ENCODE peak calls at places on chromosomes 7 and 10, in eight cellular contexts. One of them, this sample, is unnamed.
A peak's percentile ranks its signal among the peaks of the same experiment; 100 is the strongest.

GRCh38 chr10:1434912-1435692 is 302.2 kb downstream of the ADARB2 start:
- DNase-seq in lower lobe of right lung: no peak
- DNase-seq in IMR-90: no peak
- DNase-seq in PC-3: no peak
- DNase-seq in AG04450: no peak
- DNase-seq in sigmoid colon: no peak
- DNase-seq in HCT116: no peak
- DNase-seq in hepatocyte: no peak
- DNase-seq in this sample: no peak

GRCh38 chr7:105875505-105875904 is 894 bp downstream of the ATXN7L1 start:
- DNase-seq in lower lobe of right lung: no peak
- DNase-seq in IMR-90: no peak
- DNase-seq in PC-3: peak; percentile 53
- DNase-seq in AG04450: no peak
- DNase-seq in sigmoid colon: no peak
- DNase-seq in HCT116: no peak
- DNase-seq in hepatocyte: no peak
- DNase-seq in this sample: no peak

GRCh38 chr10:120108941-120109340 is 216.4 kb downstream of the SEC23IP start:
- DNase-seq in lower lobe of right lung: no peak
- DNase-seq in IMR-90: no peak
- DNase-seq in PC-3: no peak
- DNase-seq in AG04450: no peak
- DNase-seq in sigmoid colon: no peak
- DNase-seq in HCT116: no peak
- DNase-seq in hepatocyte: no peak
- DNase-seq in this sample: no peak

GRCh38 chr7:75953431-75953830 is 38.5 kb downstream of the POR start:
- DNase-seq in lower lobe of right lung: no peak
- DNase-seq in IMR-90: no peak
- DNase-seq in PC-3: no peak
- DNase-seq in AG04450: no peak
- DNase-seq in sigmoid colon: no peak
- DNase-seq in HCT116: no peak
- DNase-seq in hepatocyte: no peak
- DNase-seq in this sample: no peak

GRCh38 chr10:58704226-58705200 is 191.8 kb downstream of the BICC1 start:
- DNase-seq in lower lobe of right lung: no peak
- DNase-seq in IMR-90: peak; percentile 85
- DNase-seq in PC-3: peak; percentile 61
- DNase-seq in AG04450: no peak
- DNase-seq in sigmoid colon: no peak
- DNase-seq in HCT116: no peak
- DNase-seq in hepatocyte: no peak
- DNase-seq in this sample: no peak

GRCh38 chr10:79460687-79461086 is 15.3 kb upstream of the ZCCHC24 start:
- DNase-seq in lower lobe of right lung: no peak
- DNase-seq in IMR-90: no peak
- DNase-seq in PC-3: no peak
- DNase-seq in AG04450: no peak
- DNase-seq in sigmoid colon: no peak
- DNase-seq in HCT116: no peak
- DNase-seq in hepatocyte: no peak
- DNase-seq in this sample: no peak

GRCh38 chr7:129657363-129657762 is 45.8 kb downstream of the NRF1 start:
- DNase-seq in lower lobe of right lung: no peak
- DNase-seq in IMR-90: no peak
- DNase-seq in PC-3: peak; percentile 87
- DNase-seq in AG04450: no peak
- DNase-seq in sigmoid colon: no peak
- DNase-seq in HCT116: no peak
- DNase-seq in hepatocyte: no peak
- DNase-seq in this sample: no peak

GRCh38 chr7:134828361-134828760 is 48.9 kb downstream of the CALD1 start:
- DNase-seq in lower lobe of right lung: no peak
- DNase-seq in IMR-90: peak; percentile 51
- DNase-seq in PC-3: no peak
- DNase-seq in AG04450: no peak
- DNase-seq in sigmoid colon: no peak
- DNase-seq in HCT116: no peak
- DNase-seq in hepatocyte: no peak
- DNase-seq in this sample: no peak

GRCh38 chr7:85030893-85031292 is 156.0 kb downstream of the SEMA3D start:
- DNase-seq in lower lobe of right lung: no peak
- DNase-seq in IMR-90: peak; percentile 79
- DNase-seq in PC-3: peak; percentile 74
- DNase-seq in AG04450: peak; percentile 44
- DNase-seq in sigmoid colon: no peak
- DNase-seq in HCT116: peak; percentile 26
- DNase-seq in hepatocyte: peak; percentile 49
- DNase-seq in this sample: no peak

GRCh38 chr7:2309889-2310331 is 4.3 kb downstream of the SNX8 start:
- DNase-seq in lower lobe of right lung: no peak
- DNase-seq in IMR-90: peak; percentile 89
- DNase-seq in PC-3: peak; percentile 95
- DNase-seq in AG04450: peak; percentile 50
- DNase-seq in sigmoid colon: no peak
- DNase-seq in HCT116: peak; percentile 67
- DNase-seq in hepatocyte: peak; percentile 74
- DNase-seq in this sample: no peak

GRCh38 chr10:32160866-32161265 is 104.6 kb upstream of the KIF5B start:
- DNase-seq in lower lobe of right lung: no peak
- DNase-seq in IMR-90: no peak
- DNase-seq in PC-3: no peak
- DNase-seq in AG04450: no peak
- DNase-seq in sigmoid colon: no peak
- DNase-seq in HCT116: no peak
- DNase-seq in hepatocyte: no peak
- DNase-seq in this sample: no peak

GRCh38 chr7:74031403-74032190 is 3.6 kb downstream of the ELN start:
- DNase-seq in lower lobe of right lung: no peak
- DNase-seq in IMR-90: no peak
- DNase-seq in PC-3: no peak
- DNase-seq in AG04450: no peak
- DNase-seq in sigmoid colon: no peak
- DNase-seq in HCT116: no peak
- DNase-seq in hepatocyte: no peak
- DNase-seq in this sample: no peak
- H3K4me3 ChIP-seq in lower lobe of right lung: peak overlapping the region; percentile 60
- H3K4me3 ChIP-seq in IMR-90: no peak overlapping the region
- H3K4me3 ChIP-seq in PC-3: no peak overlapping the region
- H3K4me3 ChIP-seq in AG04450: no peak overlapping the region
- H3K4me3 ChIP-seq in sigmoid colon: peak overlapping the region; percentile 74
- H3K4me3 ChIP-seq in HCT116: no peak overlapping the region
- H3K4me3 ChIP-seq in hepatocyte: no peak overlapping the region
- H3K4me3 ChIP-seq in this sample: peak overlapping the region; percentile 76

GRCh38 chr7:142327555-142327954 is 69.7 kb upstream of the PRSS58 start:
- DNase-seq in lower lobe of right lung: no peak
- DNase-seq in IMR-90: no peak
- DNase-seq in PC-3: no peak
- DNase-seq in AG04450: no peak
- DNase-seq in sigmoid colon: no peak
- DNase-seq in HCT116: no peak
- DNase-seq in hepatocyte: no peak
- DNase-seq in this sample: no peak

GRCh38 chr7:142329062-142329788 is 71.4 kb upstream of the PRSS58 start:
- DNase-seq in lower lobe of right lung: no peak
- DNase-seq in IMR-90: no peak
- DNase-seq in PC-3: no peak
- DNase-seq in AG04450: no peak
- DNase-seq in sigmoid colon: no peak
- DNase-seq in HCT116: no peak
- DNase-seq in hepatocyte: no peak
- DNase-seq in this sample: no peak

GRCh38 chr7:142328006-142328405 is 70.1 kb upstream of the PRSS58 start:
- DNase-seq in lower lobe of right lung: no peak
- DNase-seq in IMR-90: no peak
- DNase-seq in PC-3: no peak
- DNase-seq in AG04450: no peak
- DNase-seq in sigmoid colon: no peak
- DNase-seq in HCT116: no peak
- DNase-seq in hepatocyte: no peak
- DNase-seq in this sample: no peak

GRCh38 chr7:142331941-142332340 is 74.1 kb upstream of the PRSS58 start:
- DNase-seq in lower lobe of right lung: no peak
- DNase-seq in IMR-90: no peak
- DNase-seq in PC-3: no peak
- DNase-seq in AG04450: no peak
- DNase-seq in sigmoid colon: no peak
- DNase-seq in HCT116: no peak
- DNase-seq in hepatocyte: no peak
- DNase-seq in this sample: no peak

GRCh38 chr7:142328551-142328950 is 70.7 kb upstream of the PRSS58 start:
- DNase-seq in lower lobe of right lung: no peak
- DNase-seq in IMR-90: no peak
- DNase-seq in PC-3: no peak
- DNase-seq in AG04450: no peak
- DNase-seq in sigmoid colon: no peak
- DNase-seq in HCT116: no peak
- DNase-seq in hepatocyte: no peak
- DNase-seq in this sample: no peak
- H3K27ac ChIP-seq in lower lobe of right lung: no peak overlapping the region
- H3K27ac ChIP-seq in IMR-90: no peak overlapping the region
- H3K27ac ChIP-seq in PC-3: no peak overlapping the region
- H3K27ac ChIP-seq in AG04450: no peak overlapping the region
- H3K27ac ChIP-seq in sigmoid colon: no peak overlapping the region
- H3K27ac ChIP-seq in HCT116: no peak overlapping the region
- H3K27ac ChIP-seq in hepatocyte: no peak overlapping the region
- H3K27ac ChIP-seq in this sample: no peak overlapping the region

GRCh38 chr10:97999066-97999908 is 31.1 kb downstream of the CRTAC1 start:
- DNase-seq in lower lobe of right lung: no peak
- DNase-seq in IMR-90: no peak
- DNase-seq in PC-3: no peak
- DNase-seq in AG04450: no peak
- DNase-seq in sigmoid colon: no peak
- DNase-seq in HCT116: no peak
- DNase-seq in hepatocyte: no peak
- DNase-seq in this sample: no peak
- H3K4me3 ChIP-seq in lower lobe of right lung: no peak overlapping the region
- H3K4me3 ChIP-seq in IMR-90: no peak overlapping the region
- H3K4me3 ChIP-seq in PC-3: no peak overlapping the region
- H3K4me3 ChIP-seq in AG04450: no peak overlapping the region
- H3K4me3 ChIP-seq in sigmoid colon: no peak overlapping the region
- H3K4me3 ChIP-seq in HCT116: no peak overlapping the region
- H3K4me3 ChIP-seq in hepatocyte: no peak overlapping the region
- H3K4me3 ChIP-seq in this sample: no peak overlapping the region

GRCh38 chr7:74178632-74179031 is 4.5 kb downstream of the EIF4H start:
- DNase-seq in lower lobe of right lung: no peak
- DNase-seq in IMR-90: peak; percentile 17
- DNase-seq in PC-3: no peak
- DNase-seq in AG04450: no peak
- DNase-seq in sigmoid colon: no peak
- DNase-seq in HCT116: no peak
- DNase-seq in hepatocyte: no peak
- DNase-seq in this sample: no peak

GRCh38 chr7:74182453-74183090 is 8.4 kb downstream of the EIF4H start:
- DNase-seq in lower lobe of right lung: no peak
- DNase-seq in IMR-90: no peak
- DNase-seq in PC-3: no peak
- DNase-seq in AG04450: no peak
- DNase-seq in sigmoid colon: no peak
- DNase-seq in HCT116: no peak
- DNase-seq in hepatocyte: no peak
- DNase-seq in this sample: no peak

GRCh38 chr7:74179935-74180604 is 5.9 kb downstream of the EIF4H start:
- DNase-seq in lower lobe of right lung: no peak
- DNase-seq in IMR-90: no peak
- DNase-seq in PC-3: no peak
- DNase-seq in AG04450: no peak
- DNase-seq in sigmoid colon: no peak
- DNase-seq in HCT116: no peak
- DNase-seq in hepatocyte: no peak
- DNase-seq in this sample: no peak

GRCh38 chr7:74181821-74182220 is 7.7 kb downstream of the EIF4H start:
- DNase-seq in lower lobe of right lung: no peak
- DNase-seq in IMR-90: no peak
- DNase-seq in PC-3: no peak
- DNase-seq in AG04450: no peak
- DNase-seq in sigmoid colon: no peak
- DNase-seq in HCT116: no peak
- DNase-seq in hepatocyte: no peak
- DNase-seq in this sample: no peak

GRCh38 chr7:74180866-74181265 is 6.7 kb downstream of the EIF4H start:
- DNase-seq in lower lobe of right lung: no peak
- DNase-seq in IMR-90: peak; percentile 36
- DNase-seq in PC-3: no peak
- DNase-seq in AG04450: no peak
- DNase-seq in sigmoid colon: no peak
- DNase-seq in HCT116: no peak
- DNase-seq in hepatocyte: no peak
- DNase-seq in this sample: no peak
- H3K27ac ChIP-seq in lower lobe of right lung: peak overlapping the region; percentile 46
- H3K27ac ChIP-seq in IMR-90: peak overlapping the region; percentile 58
- H3K27ac ChIP-seq in PC-3: no peak overlapping the region
- H3K27ac ChIP-seq in AG04450: peak overlapping the region; percentile 33
- H3K27ac ChIP-seq in sigmoid colon: peak overlapping the region; percentile 99
- H3K27ac ChIP-seq in HCT116: no peak overlapping the region
- H3K27ac ChIP-seq in hepatocyte: no peak overlapping the region
- H3K27ac ChIP-seq in this sample: no peak overlapping the region

DNA sequence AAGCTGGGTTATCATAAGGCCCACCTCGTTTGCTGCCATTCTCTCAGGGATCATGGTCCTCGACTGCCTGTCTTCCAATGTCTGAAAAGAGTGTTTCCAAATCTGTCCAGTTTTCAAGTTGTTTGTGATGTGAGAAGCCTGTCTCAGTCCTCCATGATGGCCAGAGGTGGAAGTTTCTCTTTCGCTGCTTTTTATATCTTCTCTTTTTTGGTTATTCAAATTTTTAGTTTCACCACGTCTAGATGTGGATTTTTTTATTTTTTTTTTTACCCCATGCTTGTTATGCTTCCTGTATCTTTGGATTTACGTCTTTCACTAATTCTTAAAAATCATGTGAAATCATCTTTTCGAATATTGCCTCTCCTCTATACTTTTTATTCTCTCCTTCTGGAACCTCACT is 6.1 kb upstream of the RBM33 start:
- DNase-seq in lower lobe of right lung: no peak
- DNase-seq in IMR-90: no peak
- DNase-seq in PC-3: no peak
- DNase-seq in AG04450: no peak
- DNase-seq in sigmoid colon: no peak
- DNase-seq in HCT116: no peak
- DNase-seq in hepatocyte: no peak
- DNase-seq in this sample: no peak
- H3K4me3 ChIP-seq in lower lobe of right lung: no peak overlapping the region
- H3K4me3 ChIP-seq in IMR-90: no peak overlapping the region
- H3K4me3 ChIP-seq in PC-3: no peak overlapping the region
- H3K4me3 ChIP-seq in AG04450: no peak overlapping the region
- H3K4me3 ChIP-seq in sigmoid colon: no peak overlapping the region
- H3K4me3 ChIP-seq in HCT116: no peak overlapping the region
- H3K4me3 ChIP-seq in hepatocyte: no peak overlapping the region
- H3K4me3 ChIP-seq in this sample: no peak overlapping the region

DNA sequence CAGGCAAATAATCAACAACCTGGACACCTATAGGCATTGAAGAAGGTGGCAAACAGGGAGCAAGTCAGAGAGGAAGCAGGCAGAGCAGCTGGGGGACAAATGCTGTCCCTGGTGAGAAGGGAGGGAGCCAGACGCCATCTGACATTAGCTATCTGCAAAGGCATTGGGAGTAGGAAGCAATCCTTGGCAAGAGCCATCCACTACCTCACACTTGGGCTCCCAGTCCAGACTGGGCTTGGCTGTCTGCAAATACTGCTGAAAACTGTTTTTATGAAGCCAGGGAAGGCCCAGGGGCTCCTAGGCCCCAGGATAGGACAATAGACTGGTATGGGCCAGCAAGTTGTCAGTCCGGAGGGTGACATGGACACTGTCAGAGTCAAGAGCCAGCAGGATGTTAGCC is 132.5 kb downstream of the SORBS1 start:
- DNase-seq in lower lobe of right lung: no peak
- DNase-seq in IMR-90: no peak
- DNase-seq in PC-3: no peak
- DNase-seq in AG04450: no peak
- DNase-seq in sigmoid colon: no peak
- DNase-seq in HCT116: no peak
- DNase-seq in hepatocyte: no peak
- DNase-seq in this sample: no peak
- H3K27ac ChIP-seq in lower lobe of right lung: no peak overlapping the region
- H3K27ac ChIP-seq in IMR-90: no peak overlapping the region
- H3K27ac ChIP-seq in PC-3: no peak overlapping the region
- H3K27ac ChIP-seq in AG04450: no peak overlapping the region
- H3K27ac ChIP-seq in sigmoid colon: peak overlapping the region; percentile 96
- H3K27ac ChIP-seq in HCT116: no peak overlapping the region
- H3K27ac ChIP-seq in hepatocyte: no peak overlapping the region
- H3K27ac ChIP-seq in this sample: peak overlapping the region; percentile 1